ENCODE peak calls at places on chromosomes 7 and 10, in seven cellular contexts. G is GM10248, Z is suprapubic skin, R is fibroblast of mammary gland, O is lower leg skin, Q is IMR-90, Y is GM12864. D is an unnamed sample.

GRCh38 chr10:52030051-52030867 is 283.8 kb upstream of the DKK1 start:
- DNase-seq in G (no peak), Z (no peak), R (peak), O (no peak), Q (peak), Y (no peak), D (no peak)

GRCh38 chr7:38163671-38164070 is 14.4 kb upstream of the STARD3NL start:
- DNase-seq in G (no peak), Z (no peak), R (no peak), O (no peak), Q (no peak), Y (no peak), D (no peak)

GRCh38 chr10:124551097-124551496 is 89.5 kb downstream of the LHPP start:
- DNase-seq in G (no peak), Z (no peak), R (no peak), O (no peak), Q (no peak), Y (no peak), D (no peak)

GRCh38 chr10:120209124-120209523 is 247.9 kb upstream of the PLPP4 start:
- DNase-seq in G (no peak), Z (no peak), R (no peak), O (no peak), Q (no peak), Y (no peak), D (no peak)

GRCh38 chr7:6658618-6659345 is 21.7 kb downstream of the ZNF316 start:
- DNase-seq in G (peak), Z (no peak), R (no peak), O (no peak), Q (no peak), Y (no peak), D (no peak)

GRCh38 chr10:28300027-28300426 is 2.8 kb downstream of the MPP7 start:
- DNase-seq in G (no peak), Z (no peak), R (no peak), O (no peak), Q (no peak), Y (no peak), D (no peak)

GRCh38 chr10:119701861-119702260 is 24.0 kb upstream of the INPP5F start:
- DNase-seq in G (no peak), Z (no peak), R (peak), O (no peak), Q (peak), Y (no peak), D (no peak)

GRCh38 chr7:108382932-108383331 is 73.3 kb downstream of the NRCAM start:
- DNase-seq in G (no peak), Z (no peak), R (no peak), O (no peak), Q (no peak), Y (no peak), D (no peak)

GRCh38 chr10:49608925-49609282 is 1.2 kb upstream of the SLC18A3 start:
- DNase-seq in G (no peak), Z (no peak), R (no peak), O (no peak), Q (no peak), Y (no peak), D (no peak)

GRCh38 chr7:29609162-29610030 is 45.8 kb downstream of the PRR15 start:
- DNase-seq in G (no peak), Z (no peak), R (peak), O (no peak), Q (no peak), Y (no peak), D (peak)

GRCh38 chr7:114085592-114086490 is 167.0 kb upstream of the PPP1R3A start:
- DNase-seq in G (peak), Z (peak), R (peak), O (peak), Q (peak), Y (no peak), D (peak)

GRCh38 chr7:6143997-6144396 is 112.8 kb downstream of the ANKRD61 start:
- DNase-seq in G (no peak), Z (no peak), R (no peak), O (no peak), Q (no peak), Y (no peak), D (no peak)

GRCh38 chr10:116271593-116272496 is 1.2 kb downstream of the GFRA1 start:
- DNase-seq in G (peak), Z (peak), R (no peak), O (no peak), Q (peak), Y (no peak), D (no peak)

GRCh38 chr10:11478807-11479206 is 132.6 kb downstream of the USP6NL start:
- DNase-seq in G (no peak), Z (no peak), R (no peak), O (no peak), Q (no peak), Y (no peak), D (no peak)

GRCh38 chr7:63043657-63044543 is 954.7 kb upstream of the ZNF722 start:
- DNase-seq in G (no peak), Z (no peak), R (no peak), O (no peak), Q (no peak), Y (no peak), D (no peak)

GRCh38 chr10:112223725-112224124 is 40.2 kb upstream of the GPAM start:
- DNase-seq in G (no peak), Z (no peak), R (peak), O (no peak), Q (no peak), Y (no peak), D (no peak)

GRCh38 chr7:141462958-141463357 is 88.3 kb upstream of the AGK start:
- DNase-seq in G (no peak), Z (no peak), R (no peak), O (no peak), Q (no peak), Y (no peak), D (no peak)

GRCh38 chr10:77498210-77498609 is 139.4 kb downstream of the KCNMA1 start:
- DNase-seq in G (no peak), Z (no peak), R (no peak), O (no peak), Q (no peak), Y (no peak), D (no peak)

GRCh38 chr10:10854715-10855114 is 163.0 kb upstream of the CELF2 start:
- DNase-seq in G (no peak), Z (no peak), R (no peak), O (no peak), Q (no peak), Y (no peak), D (peak)

GRCh38 chr7:28406192-28406591 is 6.1 kb upstream of the CREB5 start:
- DNase-seq in G (no peak), Z (no peak), R (peak), O (no peak), Q (no peak), Y (no peak), D (no peak)

GRCh38 chr10:97081621-97082235 is 104.0 kb downstream of the SLIT1 start:
- DNase-seq in G (peak), Z (no peak), R (peak), O (no peak), Q (peak), Y (peak), D (peak)

GRCh38 chr10:77428776-77429395 is 208.7 kb downstream of the KCNMA1 start:
- DNase-seq in G (no peak), Z (no peak), R (peak), O (no peak), Q (peak), Y (no peak), D (no peak)

GRCh38 chr10:115417585-115418265 is 324.6 kb downstream of the ATRNL1 start:
- DNase-seq in G (peak), Z (no peak), R (peak), O (no peak), Q (peak), Y (peak), D (peak)

GRCh38 chr7:158378978-158379377 is 208.6 kb downstream of the PTPRN2 start:
- DNase-seq in G (no peak), Z (peak), R (no peak), O (no peak), Q (no peak), Y (no peak), D (no peak)

GRCh38 chr10:114239994-114240345 is 916 bp downstream of the VWA2 start:
- DNase-seq in G (no peak), Z (no peak), R (no peak), O (no peak), Q (no peak), Y (no peak), D (no peak)

GRCh38 chr10:45374451-45375052 is 536 bp downstream of the ALOX5 start:
- DNase-seq in G (no peak), Z (no peak), R (no peak), O (no peak), Q (no peak), Y (no peak), D (peak)

GRCh38 chr10:61764486-61764885 is 101.8 kb downstream of the CABCOCO1 start:
- DNase-seq in G (no peak), Z (no peak), R (no peak), O (no peak), Q (no peak), Y (no peak), D (no peak)

GRCh38 chr10:49649294-49649693 is 30.2 kb upstream of the C10orf53 start:
- DNase-seq in G (no peak), Z (no peak), R (no peak), O (no peak), Q (no peak), Y (no peak), D (peak)

GRCh38 chr7:32163141-32163806 is 93.1 kb upstream of the PDE1C start:
- DNase-seq in G (no peak), Z (no peak), R (peak), O (peak), Q (peak), Y (no peak), D (no peak)

GRCh38 chr10:8583096-8583495 is 528.6 kb downstream of the GATA3 start:
- DNase-seq in G (no peak), Z (no peak), R (no peak), O (no peak), Q (no peak), Y (no peak), D (no peak)

GRCh38 chr10:99658622-99659030 is 683 bp upstream of the ENTPD7 start:
- DNase-seq in G (no peak), Z (peak), R (peak), O (no peak), Q (peak), Y (no peak), D (peak)

GRCh38 chr7:150381785-150382122 is 2.6 kb downstream of the ZNF775 start:
- DNase-seq in G (no peak), Z (no peak), R (no peak), O (no peak), Q (no peak), Y (no peak), D (no peak)

GRCh38 chr10:73906524-73907447 is 4.1 kb upstream of the PLAU start:
- DNase-seq in G (no peak), Z (peak), R (peak), O (no peak), Q (peak), Y (no peak), D (no peak)

GRCh38 chr10:105843786-105844560 is 1202.9 kb downstream of the SORCS3 start:
- DNase-seq in G (no peak), Z (no peak), R (no peak), O (no peak), Q (no peak), Y (no peak), D (peak)

GRCh38 chr7:144074374-144074773 is 4.8 kb downstream of the OR2A25 start:
- DNase-seq in G (no peak), Z (no peak), R (no peak), O (no peak), Q (no peak), Y (no peak), D (no peak)

GRCh38 chr7:45579386-45579785 is 5.2 kb downstream of the ADCY1 start:
- DNase-seq in G (no peak), Z (no peak), R (no peak), O (no peak), Q (no peak), Y (no peak), D (no peak)

GRCh38 chr10:62373995-62374861 is at the start of gene ZNF365:
- DNase-seq in G (peak), Z (no peak), R (peak), O (no peak), Q (peak), Y (no peak), D (peak)

GRCh38 chr7:81284576-81284975 is 365.7 kb upstream of the SEMA3C start:
- DNase-seq in G (no peak), Z (no peak), R (peak), O (no peak), Q (peak), Y (no peak), D (no peak)

GRCh38 chr10:91643700-91644099 is 10.8 kb upstream of the PPP1R3C start:
- DNase-seq in G (no peak), Z (no peak), R (no peak), O (no peak), Q (no peak), Y (no peak), D (peak)
- TF ChIP-seq CTCF in G (no peak), Z (no peak), R (peak), O (no peak), Q (peak), Y (peak), D (peak)

GRCh38 chr10:810351-810846 is 120.9 kb upstream of the DIP2C start:
- DNase-seq in G (no peak), Z (no peak), R (peak), O (no peak), Q (peak), Y (no peak), D (no peak)
- TF ChIP-seq CTCF in G (peak), Z (no peak), R (peak), O (no peak), Q (peak), Y (peak), D (peak)

DNA sequence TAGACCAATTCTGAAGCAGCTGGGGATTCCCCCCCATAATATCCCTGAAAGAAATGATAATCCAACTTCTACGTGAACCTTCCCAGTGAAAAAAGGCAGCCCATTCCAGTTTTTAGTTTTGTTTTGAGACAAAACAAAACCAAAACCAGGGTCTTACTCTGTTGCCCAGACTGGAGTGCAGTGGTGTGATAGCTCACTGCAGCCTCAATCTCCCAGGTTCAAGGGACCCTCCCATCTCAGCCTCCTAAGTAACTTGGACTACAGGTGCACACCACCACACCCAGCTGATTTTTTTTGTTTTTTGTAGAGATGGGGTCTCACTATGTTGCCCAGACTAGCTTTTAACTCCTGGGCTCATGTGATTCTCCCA is 12.5 kb upstream of the ARPC1A start:
- DNase-seq in G (no peak), Z (no peak), R (no peak), O (no peak), Q (no peak), Y (no peak), D (peak)
- TF ChIP-seq CTCF in G (no peak), Z (no peak), R (no peak), O (no peak), Q (no peak), Y (no peak), D (no peak)

GRCh38 chr7:12431886-12432285 is 28.2 kb upstream of the VWDE start:
- DNase-seq in G (no peak), Z (no peak), R (peak), O (no peak), Q (peak), Y (no peak), D (no peak)

GRCh38 chr7:12436126-12436525 is 32.5 kb upstream of the VWDE start:
- DNase-seq in G (no peak), Z (no peak), R (peak), O (no peak), Q (no peak), Y (no peak), D (no peak)

GRCh38 chr7:12436896-12437535 is 33.4 kb upstream of the VWDE start:
- DNase-seq in G (no peak), Z (no peak), R (peak), O (no peak), Q (peak), Y (no peak), D (peak)

DNA sequence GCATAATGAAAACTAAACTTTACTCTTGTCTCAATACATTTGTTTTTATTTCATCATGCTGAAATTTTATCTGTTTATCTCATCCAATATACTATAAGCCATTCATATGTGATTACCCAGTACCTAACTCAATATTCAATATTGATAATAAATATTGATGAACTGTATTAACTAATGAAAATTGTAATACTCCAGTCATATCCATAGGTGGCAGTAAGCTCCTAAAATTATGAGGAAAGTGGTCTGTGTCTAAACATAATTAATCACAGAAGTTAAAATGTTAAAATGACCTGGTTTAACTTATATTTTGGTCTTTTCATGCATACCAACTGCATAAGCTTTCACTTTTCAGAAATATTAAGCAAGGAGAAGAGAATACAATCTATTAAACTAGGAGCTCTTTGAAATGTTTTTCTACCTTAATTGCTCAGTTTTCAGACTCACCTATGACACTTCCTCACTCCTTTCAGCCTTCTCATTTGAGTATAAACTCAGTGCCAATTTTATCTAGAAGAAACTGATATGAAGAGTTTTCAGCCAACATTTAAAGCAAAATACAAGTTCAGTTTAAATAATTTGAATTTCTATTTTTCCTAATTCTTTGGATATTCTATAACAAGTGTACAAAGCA is 30.5 kb upstream of the VWDE start:
- DNase-seq in G (no peak), Z (no peak), R (peak), O (no peak), Q (no peak), Y (no peak), D (no peak)
- TF ChIP-seq CTCF in G (no peak), Z (no peak), R (peak), O (no peak), Q (peak), Y (peak), D (peak)

DNA sequence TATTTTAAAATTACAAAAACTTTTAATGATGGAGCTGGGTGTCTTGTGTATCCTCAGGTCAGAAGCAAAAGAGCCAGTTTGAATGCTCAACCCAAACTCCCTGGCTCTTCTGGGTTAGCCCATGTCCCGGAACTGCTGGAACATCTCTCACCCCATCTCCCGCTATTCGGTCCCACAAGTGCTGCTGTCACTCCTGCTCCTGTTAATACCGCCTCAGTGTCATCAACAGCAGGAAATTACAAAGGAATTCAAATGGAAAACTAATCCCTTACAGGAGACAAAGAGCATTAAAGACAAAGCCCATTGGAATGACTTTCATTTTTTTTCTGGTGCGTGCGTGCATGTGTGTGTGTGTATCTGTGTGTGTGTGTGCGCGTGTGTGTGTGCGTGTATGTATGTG is 112.0 kb upstream of the C7orf33 start:
- DNase-seq in G (no peak), Z (no peak), R (no peak), O (no peak), Q (no peak), Y (no peak), D (no peak)
- TF ChIP-seq CTCF in G (no peak), Z (no peak), R (no peak), O (no peak), Q (no peak), Y (no peak), D (no peak)

DNA sequence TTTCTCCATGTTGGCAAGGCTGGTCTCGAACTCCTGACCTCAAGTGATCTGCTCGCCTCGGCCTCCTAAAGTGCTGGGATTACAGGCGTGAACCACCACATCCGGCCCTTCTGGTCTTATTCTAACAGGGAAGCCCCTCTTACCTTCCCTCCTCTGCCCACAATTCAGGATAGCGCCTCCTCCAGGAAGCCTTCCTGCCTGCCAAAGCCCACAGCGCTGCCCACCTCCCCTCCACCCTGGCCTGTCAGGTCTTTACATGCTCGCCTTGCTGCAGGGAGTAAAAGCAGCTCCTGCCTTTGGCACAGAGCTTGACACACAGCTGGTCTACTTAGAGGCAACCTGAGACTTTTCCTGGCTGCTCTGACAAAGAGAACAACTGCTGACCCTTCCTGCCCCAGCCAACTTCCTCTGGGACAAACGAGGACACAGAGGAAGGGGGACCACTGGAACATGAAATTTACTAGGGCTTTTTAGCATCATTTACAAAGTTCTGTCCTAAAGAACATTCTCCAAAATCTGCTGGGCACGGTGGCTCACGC is 13.2 kb downstream of the MLXIPL start:
- DNase-seq in G (no peak), Z (no peak), R (no peak), O (no peak), Q (no peak), Y (no peak), D (no peak)
- TF ChIP-seq CTCF in G (no peak), Z (no peak), R (no peak), O (no peak), Q (no peak), Y (no peak), D (no peak)

DNA sequence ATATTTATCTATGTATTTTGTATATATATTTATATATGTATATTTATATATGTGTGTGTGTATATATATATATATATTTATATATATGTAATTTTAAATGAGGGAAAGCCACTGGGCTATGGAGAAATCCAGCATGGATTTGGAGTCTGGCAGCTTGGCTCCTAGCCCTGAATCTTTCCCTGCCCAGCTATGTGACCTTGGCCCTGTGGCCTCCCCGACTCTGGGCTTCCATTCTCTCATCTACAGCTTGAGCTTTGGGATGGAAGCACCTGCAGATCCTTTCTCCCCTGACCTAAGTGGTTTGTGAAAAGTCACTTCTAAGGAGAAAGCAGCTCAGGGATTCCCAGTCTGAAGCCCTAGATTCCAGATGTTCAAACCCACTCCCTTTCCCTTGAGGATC is 327.8 kb upstream of the ZMIZ1 start:
- DNase-seq in G (no peak), Z (no peak), R (peak), O (no peak), Q (no peak), Y (no peak), D (no peak)
- TF ChIP-seq CTCF in G (no peak), Z (no peak), R (no peak), O (no peak), Q (no peak), Y (no peak), D (no peak)

GRCh38 chr10:32189400-32190084 is 133.3 kb upstream of the KIF5B start:
- DNase-seq in G (no peak), Z (no peak), R (peak), O (no peak), Q (peak), Y (no peak), D (no peak)
- TF ChIP-seq CTCF in G (no peak), Z (no peak), R (peak), O (no peak), Q (peak), Y (no peak), D (no peak)